ENCODE peak calls at places on chromosome 17, in five cellular contexts. One of them, this sample, is unnamed.

GRCh38 chr17:69637399-69638165 is 223.1 kb downstream of the MAP2K6 start:
- DNase-seq in cardiac fibroblast: peak
- DNase-seq in progenitor cell of endocrine pancreas: no peak
- DNase-seq in A549: no peak
- DNase-seq in AG04449: peak
- DNase-seq in this sample: no peak

GRCh38 chr17:36505171-36505570 is 18.7 kb downstream of the ZNHIT3 start:
- DNase-seq in cardiac fibroblast: no peak
- DNase-seq in progenitor cell of endocrine pancreas: no peak
- DNase-seq in A549: no peak
- DNase-seq in AG04449: no peak
- DNase-seq in this sample: no peak

GRCh38 chr17:2054740-2055493 is at the start of gene HIC1:
- DNase-seq in cardiac fibroblast: peak
- DNase-seq in progenitor cell of endocrine pancreas: peak
- DNase-seq in A549: peak
- DNase-seq in AG04449: no peak
- DNase-seq in this sample: peak

GRCh38 chr17:8223356-8224063 is 13.1 kb upstream of the AURKB start:
- DNase-seq in cardiac fibroblast: peak
- DNase-seq in progenitor cell of endocrine pancreas: peak
- DNase-seq in A549: peak
- DNase-seq in AG04449: no peak
- DNase-seq in this sample: no peak

GRCh38 chr17:65027305-65027704 is 29.2 kb downstream of the GNA13 start:
- DNase-seq in cardiac fibroblast: peak
- DNase-seq in progenitor cell of endocrine pancreas: no peak
- DNase-seq in A549: peak
- DNase-seq in AG04449: no peak
- DNase-seq in this sample: no peak

GRCh38 chr17:68035131-68035522 is 408 bp upstream of the KPNA2 start:
- DNase-seq in cardiac fibroblast: no peak
- DNase-seq in progenitor cell of endocrine pancreas: peak
- DNase-seq in A549: peak
- DNase-seq in AG04449: no peak
- DNase-seq in this sample: no peak

GRCh38 chr17:45702666-45703266 is 81.4 kb upstream of the CRHR1 start:
- DNase-seq in cardiac fibroblast: peak
- DNase-seq in progenitor cell of endocrine pancreas: no peak
- DNase-seq in A549: no peak
- DNase-seq in AG04449: no peak
- DNase-seq in this sample: no peak

GRCh38 chr17:61799812-61800484 is 63.4 kb downstream of the BRIP1 start:
- DNase-seq in cardiac fibroblast: no peak
- DNase-seq in progenitor cell of endocrine pancreas: no peak
- DNase-seq in A549: no peak
- DNase-seq in AG04449: no peak
- DNase-seq in this sample: no peak

GRCh38 chr17:40951011-40951622 is 13.7 kb upstream of the KRT23 start:
- DNase-seq in cardiac fibroblast: no peak
- DNase-seq in progenitor cell of endocrine pancreas: no peak
- DNase-seq in A549: no peak
- DNase-seq in AG04449: no peak
- DNase-seq in this sample: no peak

GRCh38 chr17:55416000-55416399 is 5.6 kb downstream of the MMD start:
- DNase-seq in cardiac fibroblast: no peak
- DNase-seq in progenitor cell of endocrine pancreas: no peak
- DNase-seq in A549: no peak
- DNase-seq in AG04449: no peak
- DNase-seq in this sample: no peak

GRCh38 chr17:5630434-5630833 is 46.1 kb upstream of the NLRP1 start:
- DNase-seq in cardiac fibroblast: peak
- DNase-seq in progenitor cell of endocrine pancreas: no peak
- DNase-seq in A549: no peak
- DNase-seq in AG04449: peak
- DNase-seq in this sample: no peak

GRCh38 chr17:18008496-18009268 is 30.3 kb downstream of the ATPAF2 start:
- DNase-seq in cardiac fibroblast: no peak
- DNase-seq in progenitor cell of endocrine pancreas: no peak
- DNase-seq in A549: no peak
- DNase-seq in AG04449: peak
- DNase-seq in this sample: no peak

GRCh38 chr17:17628388-17629008 is 37.0 kb upstream of the PEMT start:
- DNase-seq in cardiac fibroblast: no peak
- DNase-seq in progenitor cell of endocrine pancreas: no peak
- DNase-seq in A549: no peak
- DNase-seq in AG04449: no peak
- DNase-seq in this sample: no peak

GRCh38 chr17:61253293-61253801 is 146.3 kb upstream of the TBX2 start:
- DNase-seq in cardiac fibroblast: peak
- DNase-seq in progenitor cell of endocrine pancreas: no peak
- DNase-seq in A549: no peak
- DNase-seq in AG04449: no peak
- DNase-seq in this sample: no peak

GRCh38 chr17:20092973-20093626 is 83.9 kb downstream of the SPECC1 start:
- DNase-seq in cardiac fibroblast: no peak
- DNase-seq in progenitor cell of endocrine pancreas: no peak
- DNase-seq in A549: no peak
- DNase-seq in AG04449: no peak
- DNase-seq in this sample: no peak

GRCh38 chr17:50453901-50454300 is 14.8 kb downstream of the CHAD start:
- DNase-seq in cardiac fibroblast: no peak
- DNase-seq in progenitor cell of endocrine pancreas: no peak
- DNase-seq in A549: no peak
- DNase-seq in AG04449: no peak
- DNase-seq in this sample: no peak

GRCh38 chr17:79651751-79652150 is 40.9 kb upstream of the RBFOX3 start:
- DNase-seq in cardiac fibroblast: no peak
- DNase-seq in progenitor cell of endocrine pancreas: peak
- DNase-seq in A549: no peak
- DNase-seq in AG04449: no peak
- DNase-seq in this sample: no peak

GRCh38 chr17:81393684-81394376 is 1.4 kb upstream of the BAHCC1 start:
- DNase-seq in cardiac fibroblast: peak
- DNase-seq in progenitor cell of endocrine pancreas: peak
- DNase-seq in A549: peak
- DNase-seq in AG04449: peak
- DNase-seq in this sample: peak

GRCh38 chr17:3513305-3514035 is 37.7 kb downstream of the ASPA start:
- DNase-seq in cardiac fibroblast: no peak
- DNase-seq in progenitor cell of endocrine pancreas: no peak
- DNase-seq in A549: no peak
- DNase-seq in AG04449: no peak
- DNase-seq in this sample: no peak

GRCh38 chr17:27495460-27495859 is 39.2 kb downstream of the KSR1 start:
- DNase-seq in cardiac fibroblast: no peak
- DNase-seq in progenitor cell of endocrine pancreas: no peak
- DNase-seq in A549: no peak
- DNase-seq in AG04449: no peak
- DNase-seq in this sample: no peak

GRCh38 chr17:65586899-65587298 is 25.5 kb upstream of the AXIN2 start:
- DNase-seq in cardiac fibroblast: no peak
- DNase-seq in progenitor cell of endocrine pancreas: no peak
- DNase-seq in A549: no peak
- DNase-seq in AG04449: no peak
- DNase-seq in this sample: no peak

GRCh38 chr17:60597297-60597696 is 2.7 kb upstream of the PPM1D start:
- DNase-seq in cardiac fibroblast: no peak
- DNase-seq in progenitor cell of endocrine pancreas: no peak
- DNase-seq in A549: no peak
- DNase-seq in AG04449: no peak
- DNase-seq in this sample: no peak

GRCh38 chr17:67478266-67479118 is 101.4 kb downstream of the PITPNC1 start:
- DNase-seq in cardiac fibroblast: no peak
- DNase-seq in progenitor cell of endocrine pancreas: no peak
- DNase-seq in A549: no peak
- DNase-seq in AG04449: no peak
- DNase-seq in this sample: no peak

GRCh38 chr17:78032166-78032565 is 73.7 kb downstream of the TNRC6C start:
- DNase-seq in cardiac fibroblast: peak
- DNase-seq in progenitor cell of endocrine pancreas: no peak
- DNase-seq in A549: no peak
- DNase-seq in AG04449: no peak
- DNase-seq in this sample: no peak

GRCh38 chr17:16432017-16432416 is 16.6 kb downstream of the TRPV2 start:
- DNase-seq in cardiac fibroblast: no peak
- DNase-seq in progenitor cell of endocrine pancreas: no peak
- DNase-seq in A549: no peak
- DNase-seq in AG04449: no peak
- DNase-seq in this sample: no peak

GRCh38 chr17:38564254-38564605 is 41.5 kb downstream of the SRCIN1 start:
- DNase-seq in cardiac fibroblast: no peak
- DNase-seq in progenitor cell of endocrine pancreas: no peak
- DNase-seq in A549: no peak
- DNase-seq in AG04449: no peak
- DNase-seq in this sample: no peak

GRCh38 chr17:42438600-42439567 is 15.8 kb upstream of the CAVIN1 start:
- DNase-seq in cardiac fibroblast: peak
- DNase-seq in progenitor cell of endocrine pancreas: no peak
- DNase-seq in A549: no peak
- DNase-seq in AG04449: no peak
- DNase-seq in this sample: no peak

GRCh38 chr17:17792551-17793377 is 44.0 kb downstream of the SREBF1 start:
- DNase-seq in cardiac fibroblast: peak
- DNase-seq in progenitor cell of endocrine pancreas: no peak
- DNase-seq in A549: no peak
- DNase-seq in AG04449: peak
- DNase-seq in this sample: no peak

GRCh38 chr17:8204761-8205555 is 5.4 kb downstream of the AURKB start:
- DNase-seq in cardiac fibroblast: no peak
- DNase-seq in progenitor cell of endocrine pancreas: no peak
- DNase-seq in A549: no peak
- DNase-seq in AG04449: no peak
- DNase-seq in this sample: no peak

GRCh38 chr17:75535119-75535537 is 9.6 kb downstream of the LLGL2 start:
- DNase-seq in cardiac fibroblast: no peak
- DNase-seq in progenitor cell of endocrine pancreas: peak
- DNase-seq in A549: no peak
- DNase-seq in AG04449: no peak
- DNase-seq in this sample: no peak

GRCh38 chr17:58270476-58271290 is 10.1 kb downstream of the MPO start:
- DNase-seq in cardiac fibroblast: no peak
- DNase-seq in progenitor cell of endocrine pancreas: no peak
- DNase-seq in A549: no peak
- DNase-seq in AG04449: no peak
- DNase-seq in this sample: no peak
- TF ChIP-seq CTCF in cardiac fibroblast: no peak
- TF ChIP-seq CTCF in progenitor cell of endocrine pancreas: peak
- TF ChIP-seq CTCF in A549: no peak
- TF ChIP-seq CTCF in AG04449: no peak
- TF ChIP-seq CTCF in this sample: no peak

DNA sequence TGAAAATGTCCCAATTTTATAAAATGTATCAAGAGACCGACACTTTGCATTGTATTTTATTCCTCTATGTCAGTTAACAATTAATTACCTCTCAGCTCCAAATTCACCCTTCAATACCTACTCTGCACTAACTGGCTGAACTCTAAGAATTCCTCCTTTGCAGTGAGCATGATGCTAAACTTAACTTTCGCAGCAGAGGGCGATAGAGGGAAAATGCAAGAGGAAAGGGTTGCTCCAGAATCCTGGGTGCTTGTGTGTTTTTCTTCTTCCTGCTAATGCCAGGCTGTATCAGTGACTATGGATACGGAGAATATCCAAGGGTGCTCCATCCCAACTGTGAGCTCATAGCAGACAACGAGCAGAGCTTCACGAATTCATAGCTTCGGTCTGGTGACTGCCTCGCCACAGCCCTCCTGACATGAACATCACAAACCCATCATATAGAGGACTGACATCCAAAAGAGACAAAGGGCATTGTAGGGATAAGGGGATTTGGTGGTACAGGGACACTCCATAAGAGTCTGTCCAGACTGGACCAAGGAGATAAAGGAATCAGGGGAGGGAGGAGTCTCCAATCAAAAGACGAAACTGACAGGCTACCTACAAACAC is 172.9 kb downstream of the STX8 start:
- DNase-seq in cardiac fibroblast: peak
- DNase-seq in progenitor cell of endocrine pancreas: no peak
- DNase-seq in A549: peak
- DNase-seq in AG04449: no peak
- DNase-seq in this sample: no peak
- TF ChIP-seq CTCF in cardiac fibroblast: peak
- TF ChIP-seq CTCF in progenitor cell of endocrine pancreas: peak
- TF ChIP-seq CTCF in A549: peak
- TF ChIP-seq CTCF in AG04449: peak
- TF ChIP-seq CTCF in this sample: peak

GRCh38 chr17:43779145-43780125 is 658 bp upstream of the DUSP3 start:
- DNase-seq in cardiac fibroblast: no peak
- DNase-seq in progenitor cell of endocrine pancreas: no peak
- DNase-seq in A549: peak
- DNase-seq in AG04449: no peak
- DNase-seq in this sample: no peak
- TF ChIP-seq CTCF in cardiac fibroblast: peak
- TF ChIP-seq CTCF in progenitor cell of endocrine pancreas: peak
- TF ChIP-seq CTCF in A549: peak
- TF ChIP-seq CTCF in AG04449: no peak
- TF ChIP-seq CTCF in this sample: peak

GRCh38 chr17:31525801-31526549 is 134.5 kb downstream of the RAB11FIP4 start:
- DNase-seq in cardiac fibroblast: no peak
- DNase-seq in progenitor cell of endocrine pancreas: no peak
- DNase-seq in A549: peak
- DNase-seq in AG04449: no peak
- DNase-seq in this sample: no peak
- TF ChIP-seq CTCF in cardiac fibroblast: peak
- TF ChIP-seq CTCF in progenitor cell of endocrine pancreas: peak
- TF ChIP-seq CTCF in A549: peak
- TF ChIP-seq CTCF in AG04449: peak
- TF ChIP-seq CTCF in this sample: peak

DNA sequence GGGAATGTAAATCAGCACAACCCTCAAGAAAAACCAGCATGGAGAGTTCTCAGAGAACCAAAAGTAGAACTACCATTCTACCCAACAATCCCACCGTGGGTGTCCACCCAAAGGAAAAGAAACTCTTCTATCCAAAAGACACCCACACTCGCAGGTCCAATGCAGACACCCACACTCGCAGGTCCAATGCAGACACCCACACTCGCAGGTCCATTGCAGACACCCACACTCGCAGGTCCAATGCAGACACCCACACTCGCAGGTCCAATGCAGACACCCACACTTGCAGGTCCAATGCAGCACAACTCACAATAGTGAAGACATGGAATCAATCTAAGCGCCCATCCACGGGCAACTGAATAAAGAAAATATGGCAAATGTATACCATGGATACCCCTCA is 77.0 kb upstream of the RPH3AL start:
- DNase-seq in cardiac fibroblast: no peak
- DNase-seq in progenitor cell of endocrine pancreas: no peak
- DNase-seq in A549: no peak
- DNase-seq in AG04449: no peak
- DNase-seq in this sample: no peak
- TF ChIP-seq CTCF in cardiac fibroblast: no peak
- TF ChIP-seq CTCF in progenitor cell of endocrine pancreas: no peak
- TF ChIP-seq CTCF in A549: no peak
- TF ChIP-seq CTCF in AG04449: no peak
- TF ChIP-seq CTCF in this sample: no peak

This sample was measured in D721Med.